ENCODE peak calls at places on chromosomes 6 and 20, in six cellular contexts. C is GM23338, W is mammary epithelial cell, U is hepatocyte, E is fibroblast of lung, M is IMR-90. I is an unnamed sample.

GRCh38 chr6:128388380-128388779 is 132.0 kb downstream of the PTPRK start:
- DNase-seq in C (no peak), W (no peak), U (no peak), E (no peak), M (no peak), I (no peak)

GRCh38 chr6:134675110-134676038 is 274.5 kb downstream of the ALDH8A1 start:
- DNase-seq in C (peak), W (no peak), U (no peak), E (no peak), M (no peak), I (no peak)

GRCh38 chr20:44780226-44780625 is 30.1 kb downstream of the RIMS4 start:
- DNase-seq in C (peak), W (peak), U (peak), E (peak), M (peak), I (peak)

GRCh38 chr6:150967381-150967780 is 101.9 kb downstream of the MTHFD1L start:
- DNase-seq in C (no peak), W (no peak), U (no peak), E (no peak), M (no peak), I (no peak)

GRCh38 chr20:16407251-16408067 is 165.8 kb downstream of the KIF16B start:
- DNase-seq in C (no peak), W (no peak), U (peak), E (no peak), M (peak), I (no peak)

GRCh38 chr6:139153876-139154275 is 19.0 kb downstream of the HECA start:
- DNase-seq in C (no peak), W (peak), U (no peak), E (peak), M (peak), I (no peak)

GRCh38 chr6:148152244-148152643 is 190.4 kb upstream of the SASH1 start:
- DNase-seq in C (no peak), W (no peak), U (no peak), E (no peak), M (no peak), I (no peak)

GRCh38 chr6:85490516-85491248 is 40.8 kb downstream of the NT5E start:
- DNase-seq in C (no peak), W (peak), U (no peak), E (peak), M (peak), I (no peak)

GRCh38 chr6:160360955-160361354 is 12.8 kb downstream of the SLC22A3 start:
- DNase-seq in C (no peak), W (peak), U (no peak), E (no peak), M (no peak), I (no peak)

GRCh38 chr20:34104059-34104458 is 8.0 kb downstream of the EIF2S2 start:
- DNase-seq in C (no peak), W (no peak), U (no peak), E (no peak), M (no peak), I (no peak)

GRCh38 chr20:17794400-17794799 is 94.6 kb downstream of the BANF2 start:
- DNase-seq in C (no peak), W (no peak), U (no peak), E (no peak), M (no peak), I (no peak)

GRCh38 chr6:123562264-123562663 is 74.5 kb downstream of the TRDN start:
- DNase-seq in C (no peak), W (no peak), U (no peak), E (no peak), M (no peak), I (no peak)

GRCh38 chr6:156689656-156690055 is 87.5 kb upstream of the ARID1B start:
- DNase-seq in C (no peak), W (no peak), U (no peak), E (no peak), M (no peak), I (peak)

GRCh38 chr20:31906001-31906400 is 35.6 kb downstream of the TTLL9 start:
- DNase-seq in C (peak), W (no peak), U (no peak), E (no peak), M (no peak), I (no peak)

GRCh38 chr6:167392631-167393301 is 67.9 kb downstream of the TTLL2 start:
- DNase-seq in C (no peak), W (no peak), U (no peak), E (no peak), M (no peak), I (no peak)

GRCh38 chr6:148818939-148819575 is 72.2 kb downstream of the UST start:
- DNase-seq in C (peak), W (peak), U (no peak), E (no peak), M (no peak), I (no peak)

GRCh38 chr6:30555428-30556005 is 772 bp downstream of the GNL1 start:
- DNase-seq in C (peak), W (peak), U (peak), E (peak), M (peak), I (peak)

GRCh38 chr6:39225543-39225942 is 3.7 kb downstream of the KCNK5 start:
- DNase-seq in C (no peak), W (no peak), U (peak), E (no peak), M (no peak), I (no peak)

GRCh38 chr6:150883521-150883920 is 18.0 kb downstream of the MTHFD1L start:
- DNase-seq in C (no peak), W (no peak), U (no peak), E (no peak), M (peak), I (no peak)

GRCh38 chr6:15360300-15360699 is 114.4 kb downstream of the JARID2 start:
- DNase-seq in C (no peak), W (no peak), U (no peak), E (no peak), M (no peak), I (no peak)

GRCh38 chr20:63206878-63207277 is 9.1 kb downstream of the YTHDF1 start:
- DNase-seq in C (no peak), W (peak), U (no peak), E (no peak), M (peak), I (no peak)

GRCh38 chr20:22348010-22348409 is 236.4 kb downstream of the FOXA2 start:
- DNase-seq in C (no peak), W (no peak), U (peak), E (no peak), M (no peak), I (no peak)

GRCh38 chr6:46024122-46024769 is 8.6 kb upstream of the CLIC5 start:
- DNase-seq in C (no peak), W (no peak), U (no peak), E (no peak), M (no peak), I (no peak)

GRCh38 chr6:77986380-77987034 is 333.7 kb downstream of the MEI4 start:
- DNase-seq in C (no peak), W (no peak), U (no peak), E (no peak), M (no peak), I (no peak)

GRCh38 chr20:50246367-50247195 is 56.0 kb downstream of the CEBPB start:
- DNase-seq in C (no peak), W (peak), U (no peak), E (no peak), M (no peak), I (no peak)

GRCh38 chr6:37354526-37355384 is 972 bp downstream of the RNF8 start:
- DNase-seq in C (peak), W (peak), U (peak), E (no peak), M (peak), I (peak)

GRCh38 chr6:111793711-111794111 is 79.5 kb downstream of the FYN start:
- DNase-seq in C (no peak), W (no peak), U (no peak), E (no peak), M (no peak), I (no peak)

GRCh38 chr6:105135056-105135455 is 44.8 kb downstream of the POPDC3 start:
- DNase-seq in C (peak), W (peak), U (no peak), E (peak), M (peak), I (no peak)

GRCh38 chr6:151325075-151326050 is 66.0 kb downstream of the ZBTB2 start:
- DNase-seq in C (peak), W (peak), U (peak), E (peak), M (peak), I (no peak)

GRCh38 chr20:51372176-51372803 is 170.2 kb downstream of the NFATC2 start:
- DNase-seq in C (peak), W (peak), U (peak), E (peak), M (peak), I (peak)

GRCh38 chr6:23783901-23784300 is 342.1 kb upstream of the NRSN1 start:
- DNase-seq in C (no peak), W (no peak), U (no peak), E (no peak), M (no peak), I (no peak)

GRCh38 chr6:111992851-111993250 is 61.1 kb upstream of the CCN6 start:
- DNase-seq in C (no peak), W (peak), U (no peak), E (no peak), M (peak), I (no peak)

GRCh38 chr20:62205618-62206387 is 14.3 kb downstream of the HRH3 start:
- DNase-seq in C (no peak), W (no peak), U (no peak), E (no peak), M (no peak), I (no peak)

GRCh38 chr6:36700071-36700811 is 2.6 kb downstream of the RAB44 start:
- DNase-seq in C (no peak), W (no peak), U (no peak), E (no peak), M (no peak), I (no peak)

DNA sequence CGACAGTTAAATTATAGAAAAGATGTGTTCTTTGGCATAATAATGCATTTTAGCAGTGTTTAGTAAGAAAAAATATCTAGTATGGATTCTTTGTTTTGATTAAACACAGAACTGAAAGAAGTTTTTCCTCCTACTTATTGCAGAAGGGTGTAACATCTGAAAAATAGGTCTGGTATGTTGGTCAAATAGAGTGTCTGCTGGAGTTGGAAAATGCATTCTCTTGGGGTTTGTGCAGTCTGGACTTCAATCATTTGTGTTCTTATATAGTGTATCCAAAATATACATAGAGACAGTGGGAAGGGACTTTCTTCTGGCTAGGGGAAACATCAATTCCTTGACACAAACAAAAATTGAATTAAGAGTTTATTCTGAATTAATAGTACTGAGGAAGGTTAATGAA is 132.4 kb upstream of the MAN1A1 start:
- DNase-seq in C (no peak), W (no peak), U (no peak), E (no peak), M (no peak), I (no peak)
- H2AFZ ChIP-seq in C (no peak), W (no peak), U (no peak), E (no peak), M (no peak), I (no peak)

DNA sequence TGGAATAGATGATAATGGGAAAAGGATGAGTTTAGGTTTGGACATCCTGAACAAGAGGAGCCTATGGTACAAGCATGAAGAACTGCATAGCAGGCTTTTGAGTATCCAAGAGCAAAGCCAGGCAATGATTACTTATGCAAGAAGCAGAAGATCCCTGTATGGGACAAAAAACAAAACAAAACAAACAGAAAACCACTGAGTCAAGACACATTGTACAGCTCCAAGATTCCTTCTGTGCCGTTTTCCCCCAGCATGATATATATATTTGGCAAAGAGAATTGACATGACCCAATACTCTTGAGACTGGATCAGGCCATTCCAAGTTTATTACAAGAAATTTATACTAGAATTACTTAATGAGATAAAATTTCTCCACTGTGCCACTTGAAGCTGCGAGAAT is 65.4 kb downstream of the TRMT11 start:
- DNase-seq in C (no peak), W (no peak), U (no peak), E (no peak), M (no peak), I (no peak)
- TF ChIP-seq CTCF in C (no peak), W (no peak), U (no peak), E (no peak), M (no peak), I (no peak)

DNA sequence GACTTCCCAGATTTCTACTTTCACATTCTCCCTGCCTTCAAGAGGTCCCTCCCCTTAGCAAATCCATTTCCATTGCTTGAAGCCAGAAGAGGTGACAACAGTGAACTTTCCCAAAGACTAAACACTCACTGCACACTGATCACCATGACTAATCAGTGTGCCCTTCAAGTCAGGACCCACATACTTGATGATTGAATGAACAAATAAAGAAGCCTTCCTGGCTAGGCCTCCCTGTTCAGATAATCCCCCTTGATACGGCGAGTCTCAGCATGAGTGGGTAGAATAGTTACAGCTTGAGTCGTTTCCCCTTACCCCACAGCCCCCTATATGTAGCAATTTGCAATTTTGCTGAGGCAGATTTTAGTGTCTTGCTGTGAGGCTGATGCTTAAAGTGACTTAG is 102.2 kb downstream of the UNC5CL start:
- DNase-seq in C (no peak), W (peak), U (peak), E (peak), M (peak), I (no peak)
- H2AFZ ChIP-seq in C (no peak), W (peak), U (no peak), E (peak), M (peak), I (no peak)

DNA sequence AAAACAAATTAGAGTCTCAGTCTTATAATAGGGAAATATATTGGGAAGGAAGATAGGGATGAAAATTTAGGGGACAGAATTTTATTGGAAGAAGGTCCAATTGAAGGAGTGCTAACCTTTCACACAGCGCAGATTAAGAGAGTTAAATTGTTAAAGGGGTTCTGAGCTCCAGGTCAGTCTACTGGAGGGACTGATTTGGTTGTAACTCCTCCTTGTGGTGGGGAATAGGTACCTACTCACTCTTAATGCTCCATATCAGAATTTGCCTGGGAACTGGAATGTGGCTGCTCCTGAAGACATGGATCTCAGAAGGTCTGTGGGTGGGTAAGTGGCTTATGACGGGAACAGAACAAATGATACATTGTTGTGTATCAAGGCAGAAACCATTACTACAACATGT is 143.5 kb downstream of the FLRT3 start:
- DNase-seq in C (peak), W (peak), U (no peak), E (no peak), M (no peak), I (no peak)
- TF ChIP-seq CTCF in C (peak), W (peak), U (no peak), E (peak), M (peak), I (no peak)

GRCh38 chr6:143682805-143683204 is 5.0 kb downstream of the PHACTR2 start:
- DNase-seq in C (no peak), W (no peak), U (no peak), E (no peak), M (no peak), I (no peak)

GRCh38 chr6:143685653-143686052 is 7.9 kb downstream of the PHACTR2 start:
- DNase-seq in C (no peak), W (no peak), U (no peak), E (no peak), M (no peak), I (no peak)

GRCh38 chr6:143688681-143689080 is 10.9 kb downstream of the PHACTR2 start:
- DNase-seq in C (no peak), W (no peak), U (no peak), E (no peak), M (no peak), I (no peak)

GRCh38 chr6:143687604-143688003 is 9.8 kb downstream of the PHACTR2 start:
- DNase-seq in C (no peak), W (no peak), U (no peak), E (no peak), M (no peak), I (no peak)

GRCh38 chr6:143684484-143684883 is 6.7 kb downstream of the PHACTR2 start:
- DNase-seq in C (no peak), W (no peak), U (no peak), E (no peak), M (no peak), I (no peak)
- H2AFZ ChIP-seq in C (no peak), W (no peak), U (no peak), E (no peak), M (no peak), I (no peak)

DNA sequence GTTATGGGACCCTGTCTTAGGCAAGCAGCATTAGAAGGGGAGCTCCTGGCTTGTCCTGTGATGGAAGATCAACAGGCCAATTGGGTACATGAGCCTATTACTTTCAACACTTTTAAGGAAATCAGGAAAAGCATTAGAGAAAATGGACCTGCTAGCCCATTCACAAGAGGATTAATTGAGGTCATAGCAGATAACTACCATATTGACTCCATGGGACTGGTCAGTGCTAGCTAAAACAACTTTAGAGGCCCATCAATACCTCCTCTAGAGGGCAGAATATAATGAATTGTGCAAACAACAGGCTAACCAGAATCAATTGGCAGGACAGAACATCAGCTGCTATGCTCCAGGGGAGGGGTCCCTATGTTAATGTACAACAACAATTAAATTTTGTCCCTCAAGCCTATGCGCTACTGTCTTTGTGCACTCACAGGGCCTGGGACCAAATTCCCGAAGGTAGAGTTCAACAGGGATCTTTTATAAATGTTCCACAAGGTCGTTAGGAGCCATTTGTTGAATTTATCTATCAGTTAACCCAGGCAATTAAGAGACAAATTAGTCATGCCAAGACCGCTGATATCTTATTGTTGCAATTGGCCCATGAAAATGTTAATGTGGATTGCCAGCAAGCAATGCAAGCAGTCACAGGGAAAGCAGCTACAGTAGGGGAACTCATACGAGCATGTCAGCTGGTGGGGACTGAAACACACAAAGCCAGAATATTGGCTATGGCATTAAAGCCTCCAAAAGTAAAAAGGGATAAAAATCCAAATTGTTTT is 106.6 kb upstream of the BTN3A2 start:
- DNase-seq in C (peak), W (no peak), U (no peak), E (no peak), M (no peak), I (peak)
- TF ChIP-seq CTCF in C (peak), W (peak), U (peak), E (no peak), M (peak), I (peak)

GRCh38 chr6:50817638-50817950 is 1.1 kb upstream of the TFAP2B start:
- DNase-seq in C (no peak), W (no peak), U (no peak), E (no peak), M (no peak), I (no peak)

GRCh38 chr6:50816947-50817637 is 1.6 kb upstream of the TFAP2B start:
- DNase-seq in C (no peak), W (no peak), U (no peak), E (no peak), M (no peak), I (no peak)

GRCh38 chr6:50819906-50820589 is 1.4 kb downstream of the TFAP2B start:
- DNase-seq in C (peak), W (peak), U (no peak), E (no peak), M (no peak), I (no peak)

GRCh38 chr6:50819527-50819905 is 845 bp downstream of the TFAP2B start:
- DNase-seq in C (no peak), W (peak), U (peak), E (no peak), M (no peak), I (no peak)

DNA sequence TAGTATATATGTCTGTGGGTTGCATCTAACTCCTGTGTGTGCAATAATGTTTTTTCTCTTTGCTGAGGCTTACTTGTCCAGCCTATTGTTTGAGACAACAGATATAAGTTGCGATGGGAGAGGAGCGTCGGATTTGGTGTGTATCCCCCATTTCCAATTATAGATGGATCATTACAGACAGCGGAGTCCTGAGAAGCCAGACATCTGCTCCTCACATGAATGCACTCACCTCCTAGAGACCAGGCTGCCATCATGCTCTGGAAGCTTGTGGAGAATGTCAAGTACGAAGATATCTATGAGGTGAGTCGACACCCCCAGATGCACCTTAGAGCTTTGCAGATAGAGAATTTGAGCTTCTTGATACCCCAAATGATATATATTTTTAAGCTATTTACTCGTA is at the start of gene TFAP2B:
- DNase-seq in C (no peak), W (no peak), U (no peak), E (no peak), M (no peak), I (no peak)
- H2AFZ ChIP-seq in C (no peak), W (peak), U (peak), E (no peak), M (peak), I (no peak)

I was measured in OCI-LY7.